ENCODE peak calls at places on chromosomes 3 and 15, in four cellular contexts. L is NCI-H1105; H is endodermal cell; C is stimulated activated CD8-positive, alpha-beta memory T cell treated with anti-CD3 and anti-CD28 coated beads, Interleukin-7, amount 100 ng/mL, for 4 hours. B is an unnamed sample.

GRCh38 chr15:34795267-34796081 is at the start of gene ACTC1:
- DNase-seq in L (no peak), H (peak), C (no peak), B (no peak)

GRCh38 chr15:29601811-29602210 is 220.5 kb downstream of the TJP1 start:
- DNase-seq in L (no peak), H (no peak), C (no peak), B (no peak)

GRCh38 chr3:71573181-71573580 is 10.3 kb downstream of the FOXP1 start:
- DNase-seq in L (no peak), H (no peak), C (no peak), B (no peak)

GRCh38 chr3:147756478-147756877 is 347.3 kb downstream of the ZIC1 start:
- DNase-seq in L (no peak), H (no peak), C (no peak), B (no peak)

GRCh38 chr15:64383760-64384159 is 2.5 kb upstream of the PCLAF start:
- DNase-seq in L (no peak), H (no peak), C (no peak), B (no peak)

GRCh38 chr3:108838411-108838810 is 15.8 kb downstream of the TRAT1 start:
- DNase-seq in L (no peak), H (no peak), C (peak), B (no peak)

GRCh38 chr3:194274424-194275085 is 76.6 kb downstream of the CPN2 start:
- DNase-seq in L (no peak), H (peak), C (no peak), B (no peak)

GRCh38 chr15:63887630-63888029 is 53.9 kb upstream of the HERC1 start:
- DNase-seq in L (no peak), H (peak), C (no peak), B (no peak)

GRCh38 chr15:61382927-61383326 is 153.8 kb upstream of the RORA start:
- DNase-seq in L (no peak), H (no peak), C (no peak), B (no peak)